ENCODE peak calls at places on chromosome 4, in four cellular contexts. A is neural progenitor cell, Y is T-cell, O is NCI-H2081. E is an unnamed sample.

GRCh38 chr4:54645830-54646229 is 11.9 kb upstream of the KIT start:
- DNase-seq in Y (no peak), O (peak), A (peak), E (no peak)

GRCh38 chr4:18318682-18319410 is 297.3 kb upstream of the LCORL start:
- DNase-seq in O (no peak), Y (no peak), A (peak), E (peak)

GRCh38 chr4:87051121-87051713 is 116.4 kb downstream of the AFF1 start:
- DNase-seq in O (no peak), A (no peak), Y (no peak), E (no peak)

GRCh38 chr4:75285837-75286236 is 228.4 kb downstream of the RCHY1 start:
- DNase-seq in Y (no peak), O (no peak), A (no peak), E (no peak)

GRCh38 chr4:146647615-146648383 is 9.1 kb downstream of the POU4F2 start:
- DNase-seq in O (no peak), Y (no peak), A (peak), E (no peak)

GRCh38 chr4:23819041-23819511 is 70.8 kb downstream of the PPARGC1A start:
- DNase-seq in A (no peak), O (no peak), Y (no peak), E (no peak)

GRCh38 chr4:114077610-114078009 is 98.2 kb upstream of the ARSJ start:
- DNase-seq in Y (no peak), O (no peak), A (no peak), E (peak)

GRCh38 chr4:26459054-26459755 is 31.1 kb downstream of the CCKAR start:
- DNase-seq in Y (no peak), O (peak), A (peak), E (peak)

GRCh38 chr4:119525005-119525749 is 103.4 kb downstream of the PDE5A start:
- DNase-seq in A (no peak), O (no peak), Y (no peak), E (peak)

GRCh38 chr4:139460565-139460964 is 6.6 kb downstream of the RAB33B start:
- DNase-seq in Y (no peak), O (no peak), A (no peak), E (no peak)

GRCh38 chr4:168755643-168756482 is 254.2 kb downstream of the CBR4 start:
- DNase-seq in Y (no peak), O (no peak), A (no peak), E (no peak)

GRCh38 chr4:83724488-83725060 is 188.7 kb downstream of the GPAT3 start:
- DNase-seq in Y (no peak), O (no peak), A (no peak), E (no peak)

GRCh38 chr4:74555231-74555630 is 110.3 kb downstream of the AREG start:
- DNase-seq in A (no peak), Y (no peak), O (no peak), E (no peak)

GRCh38 chr4:144611850-144612249 is 34.1 kb upstream of the HHIP start:
- DNase-seq in O (no peak), A (peak), Y (no peak), E (peak)

GRCh38 chr4:9704551-9705332 is 76.7 kb upstream of the DRD5 start:
- DNase-seq in O (peak), Y (no peak), A (no peak), E (no peak)

GRCh38 chr4:184191267-184191666 is 26.4 kb downstream of the ENPP6 start:
- DNase-seq in Y (no peak), A (no peak), O (no peak), E (no peak)

GRCh38 chr4:28948501-28948900 is 1771.7 kb upstream of the PCDH7 start:
- DNase-seq in O (no peak), A (no peak), Y (no peak), E (no peak)

GRCh38 chr4:7781361-7781760 is 158.3 kb downstream of the AFAP1 start:
- DNase-seq in Y (no peak), O (no peak), A (no peak), E (peak)

GRCh38 chr4:94407846-94408245 is 43.9 kb upstream of the PDLIM5 start:
- DNase-seq in A (no peak), O (no peak), Y (no peak), E (no peak)

GRCh38 chr4:13386405-13387107 is 97.6 kb downstream of the RAB28 start:
- DNase-seq in O (no peak), Y (no peak), A (no peak), E (no peak)

GRCh38 chr4:65535128-65535527 is 135.2 kb downstream of the EPHA5 start:
- DNase-seq in A (no peak), Y (no peak), O (no peak), E (no peak)

GRCh38 chr4:9949573-9949972 is 71.7 kb downstream of the SLC2A9 start:
- DNase-seq in Y (no peak), O (no peak), A (peak), E (no peak)

GRCh38 chr4:47209833-47210232 is 178.5 kb downstream of the GABRB1 start:
- DNase-seq in Y (no peak), O (no peak), A (no peak), E (peak)

GRCh38 chr4:79917246-79917645 is 155.8 kb downstream of the ANTXR2 start:
- DNase-seq in A (peak), O (no peak), Y (peak), E (peak)

GRCh38 chr4:150582881-150583286 is 933 bp downstream of the MAB21L2 start:
- DNase-seq in O (no peak), A (peak), Y (no peak), E (no peak)

GRCh38 chr4:135267148-135267878 is 1065.7 kb upstream of the PABPC4L start:
- DNase-seq in O (no peak), A (no peak), Y (no peak), E (peak)

GRCh38 chr4:158172196-158172557 is 648 bp downstream of the GASK1B start:
- DNase-seq in O (no peak), A (no peak), Y (no peak), E (no peak)